ENCODE peak calls at places on chromosomes 7 and 10, in six cellular contexts. Z is GM23248, R is hepatocyte, M is HCT116, L is GM23338, I is PC-3. D is an unnamed sample.

GRCh38 chr10:124378271-124378670 is 40.5 kb downstream of the OAT start:
- DNase-seq in Z (no peak), R (no peak), M (no peak), L (no peak), I (no peak), D (no peak)

GRCh38 chr10:23021430-23021829 is 73.9 kb upstream of the MSRB2 start:
- DNase-seq in Z (no peak), R (no peak), M (no peak), L (no peak), I (no peak), D (no peak)

GRCh38 chr7:104444019-104444418 is 115.6 kb downstream of the LHFPL3 start:
- DNase-seq in Z (no peak), R (no peak), M (no peak), L (no peak), I (no peak), D (no peak)

GRCh38 chr10:114748270-114748669 is 73.3 kb upstream of the FHIP2A start:
- DNase-seq in Z (no peak), R (no peak), M (no peak), L (no peak), I (no peak), D (no peak)

GRCh38 chr10:44853148-44853734 is 57.9 kb upstream of the TMEM72 start:
- DNase-seq in Z (peak; percentile 70), R (no peak), M (no peak), L (no peak), I (peak; percentile 53), D (no peak)

GRCh38 chr7:132511921-132512320 is 64.3 kb downstream of the PLXNA4 start:
- DNase-seq in Z (no peak), R (no peak), M (no peak), L (no peak), I (no peak), D (no peak)

GRCh38 chr7:2487586-2488271 is 11.5 kb upstream of the GRIFIN start:
- DNase-seq in Z (no peak), R (no peak), M (no peak), L (no peak), I (no peak), D (no peak)

GRCh38 chr7:50092579-50093411 is at the start of gene ZPBP:
- DNase-seq in Z (peak; percentile 52), R (peak; percentile 64), M (peak; percentile 7), L (peak; percentile 76), I (peak; percentile 67), D (peak; percentile 60)

GRCh38 chr7:4227105-4228010 is 454.7 kb upstream of the FOXK1 start:
- DNase-seq in Z (no peak), R (peak; percentile 26), M (no peak), L (no peak), I (no peak), D (peak; percentile 19)

GRCh38 chr10:14407567-14407966 is 76.8 kb upstream of the FRMD4A start:
- DNase-seq in Z (no peak), R (no peak), M (no peak), L (no peak), I (no peak), D (no peak)

GRCh38 chr10:84097787-84098353 is 41.4 kb upstream of the GHITM start:
- DNase-seq in Z (peak; percentile 49), R (peak; percentile 42), M (no peak), L (peak; percentile 51), I (peak; percentile 19), D (peak; percentile 63)

GRCh38 chr7:79982151-79982770 is 152.4 kb upstream of the GNAI1 start:
- DNase-seq in Z (peak; percentile 61), R (no peak), M (no peak), L (no peak), I (peak; percentile 65), D (no peak)

GRCh38 chr7:27187158-27187701 is 2.2 kb upstream of the HOXA11 start:
- DNase-seq in Z (no peak), R (no peak), M (no peak), L (no peak), I (peak; percentile 45), D (no peak)

GRCh38 chr7:49400891-49401550 is 372.4 kb upstream of the VWC2 start:
- DNase-seq in Z (no peak), R (no peak), M (no peak), L (no peak), I (peak; percentile 62), D (no peak)

GRCh38 chr7:113891828-113892227 is 27.0 kb downstream of the PPP1R3A start:
- DNase-seq in Z (peak; percentile 56), R (no peak), M (no peak), L (no peak), I (no peak), D (no peak)

GRCh38 chr10:49144021-49144720 is 10.3 kb upstream of the FAM170B start:
- DNase-seq in Z (peak; percentile 61), R (no peak), M (no peak), L (no peak), I (no peak), D (no peak)

GRCh38 chr10:35726850-35727249 is 84.8 kb upstream of the FZD8 start:
- DNase-seq in Z (no peak), R (peak; percentile 25), M (no peak), L (no peak), I (no peak), D (no peak)

GRCh38 chr7:157674027-157674714 is 337.4 kb downstream of the DNAJB6 start:
- DNase-seq in Z (no peak), R (no peak), M (no peak), L (no peak), I (no peak), D (no peak)

GRCh38 chr7:116547347-116547746 is 22.5 kb downstream of the CAV1 start:
- DNase-seq in Z (peak; percentile 97), R (no peak), M (no peak), L (no peak), I (peak; percentile 27), D (no peak)

GRCh38 chr7:36127075-36127740 is 25.8 kb upstream of the EEPD1 start:
- DNase-seq in Z (peak; percentile 39), R (no peak), M (no peak), L (no peak), I (no peak), D (no peak)

GRCh38 chr10:79081353-79082034 is 12.7 kb downstream of the ZMIZ1 start:
- DNase-seq in Z (peak; percentile 97), R (peak; percentile 41), M (no peak), L (no peak), I (peak; percentile 99), D (no peak)

GRCh38 chr7:14835399-14835798 is 67.2 kb downstream of the DGKB start:
- DNase-seq in Z (no peak), R (no peak), M (no peak), L (no peak), I (no peak), D (no peak)

GRCh38 chr10:132701846-132702190 is 84.1 kb downstream of the NKX6-2 start:
- DNase-seq in Z (no peak), R (no peak), M (no peak), L (no peak), I (no peak), D (no peak)

GRCh38 chr10:132703305-132704007 is 82.5 kb downstream of the NKX6-2 start:
- DNase-seq in Z (no peak), R (no peak), M (no peak), L (no peak), I (no peak), D (no peak)

GRCh38 chr10:132701099-132701845 is 84.7 kb downstream of the NKX6-2 start:
- DNase-seq in Z (no peak), R (no peak), M (no peak), L (no peak), I (no peak), D (no peak)

GRCh38 chr10:132704008-132704814 is 81.7 kb downstream of the NKX6-2 start:
- DNase-seq in Z (no peak), R (no peak), M (no peak), L (no peak), I (no peak), D (no peak)

GRCh38 chr10:132702601-132703304 is 83.2 kb downstream of the NKX6-2 start:
- DNase-seq in Z (no peak), R (no peak), M (no peak), L (no peak), I (no peak), D (no peak)
- H2AFZ ChIP-seq in Z (no peak overlapping the region), R (no peak overlapping the region), M (no peak overlapping the region), L (no peak overlapping the region), I (no peak overlapping the region), D (no peak overlapping the region)

GRCh38 chr7:122676466-122676865 is 22.5 kb downstream of the RNF133 start:
- DNase-seq in Z (no peak), R (no peak), M (no peak), L (no peak), I (no peak), D (no peak)

GRCh38 chr7:122673951-122674350 is 25.0 kb downstream of the RNF133 start:
- DNase-seq in Z (no peak), R (no peak), M (no peak), L (no peak), I (no peak), D (no peak)

GRCh38 chr7:122675011-122675410 is 23.9 kb downstream of the RNF133 start:
- DNase-seq in Z (peak; percentile 24), R (no peak), M (no peak), L (no peak), I (peak; percentile 54), D (no peak)

GRCh38 chr7:122675621-122676020 is 23.3 kb downstream of the RNF133 start:
- DNase-seq in Z (no peak), R (no peak), M (no peak), L (peak; percentile 43), I (no peak), D (no peak)

GRCh38 chr7:122674502-122674901 is 24.4 kb downstream of the RNF133 start:
- DNase-seq in Z (peak; percentile 61), R (no peak), M (no peak), L (no peak), I (peak; percentile 41), D (no peak)
- TF ChIP-seq EZH2phosphoT487 in Z (no peak), R (no peak), M (no peak), L (no peak), I (no peak), D (no peak)

DNA sequence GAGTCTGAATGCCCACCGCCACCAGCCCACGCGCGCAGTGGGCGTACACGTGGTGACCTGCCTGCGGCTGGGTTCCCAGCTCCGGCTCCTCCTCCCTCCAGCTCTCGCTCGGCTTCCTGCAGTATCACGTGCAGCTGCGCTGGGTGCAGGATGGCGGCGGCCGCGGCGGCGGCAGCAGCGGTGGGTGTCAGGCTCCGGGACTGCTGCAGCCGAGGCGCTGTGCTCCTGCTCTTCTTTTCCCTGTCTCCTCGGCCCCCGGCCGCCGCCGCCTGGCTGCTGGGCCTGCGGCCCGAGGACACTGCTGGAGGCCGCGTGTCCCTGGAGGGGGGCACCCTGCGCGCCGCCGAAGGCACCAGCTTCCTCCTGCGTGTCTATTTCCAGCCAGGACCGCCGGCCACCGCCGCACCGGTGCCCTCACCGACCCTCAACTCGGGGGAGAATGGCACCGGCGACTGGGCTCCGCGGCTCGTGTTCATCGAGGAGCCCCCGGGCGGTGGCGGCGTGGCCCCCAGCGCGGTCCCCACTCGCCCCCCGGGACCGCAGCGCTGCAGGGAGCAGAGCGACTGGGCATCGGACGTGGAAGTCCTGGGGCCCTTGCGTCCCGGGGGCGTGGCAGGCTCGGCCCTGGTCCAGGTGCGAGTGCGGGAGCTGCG is at the start of gene CNNM1:
- DNase-seq in Z (peak; percentile 75), R (peak; percentile 73), M (no peak), L (peak; percentile 73), I (peak; percentile 45), D (peak; percentile 66)
- TF ChIP-seq EZH2 in Z (no peak), R (no peak), M (no peak), L (no peak), I (no peak), D (peak; percentile 92)

DNA sequence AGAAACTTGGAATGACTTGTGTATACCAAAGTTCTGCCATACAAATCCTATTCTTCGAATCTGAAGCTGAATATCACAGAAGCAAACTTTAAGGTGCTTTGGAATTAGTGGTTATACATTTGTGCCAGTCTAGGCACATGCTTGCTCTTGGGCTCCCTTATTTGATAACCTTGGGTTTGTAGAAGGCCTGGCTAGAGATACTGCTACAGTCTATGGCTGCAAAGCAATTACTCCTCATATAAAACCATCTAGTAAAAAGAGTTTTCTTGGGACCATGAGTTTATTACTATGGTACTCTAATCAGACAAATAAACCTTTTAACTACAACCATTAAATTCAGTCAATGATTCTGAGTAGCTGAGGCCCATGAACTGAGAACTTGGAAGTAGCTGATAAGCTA is 92.5 kb upstream of the SLC13A1 start:
- DNase-seq in Z (no peak), R (no peak), M (no peak), L (no peak), I (no peak), D (no peak)
- H2AFZ ChIP-seq in Z (no peak overlapping the region), R (no peak overlapping the region), M (no peak overlapping the region), L (no peak overlapping the region), I (no peak overlapping the region), D (no peak overlapping the region)

D was measured in neural progenitor cell.